ENCODE peak calls at places on chromosome 7, in five cellular contexts. F, Z, Y, T and A are unnamed samples.

GRCh38 chr7:32290015-32290414 is 200.2 kb downstream of the LSM5 start:
- DNase-seq in F (no peak), Y (no peak), Z (no peak), T (peak), A (no peak)

GRCh38 chr7:84895563-84895962 is 291.3 kb downstream of the SEMA3D start:
- DNase-seq in Z (no peak), F (no peak), Y (no peak), T (no peak), A (no peak)

GRCh38 chr7:25075459-25075858 is 49.6 kb downstream of the CYCS start:
- DNase-seq in T (no peak), Z (no peak), Y (no peak), F (no peak), A (no peak)

GRCh38 chr7:32142649-32143048 is 72.4 kb upstream of the PDE1C start:
- DNase-seq in F (peak), T (no peak), Z (no peak), Y (no peak), A (no peak)

GRCh38 chr7:157434701-157435100 is 97.9 kb downstream of the DNAJB6 start:
- DNase-seq in T (no peak), Y (no peak), Z (no peak), F (no peak), A (no peak)

GRCh38 chr7:39480901-39481300 is 85.3 kb upstream of the YAE1 start:
- DNase-seq in T (no peak), Y (no peak), Z (no peak), F (no peak), A (no peak)

GRCh38 chr7:151852486-151853396 is 24.2 kb downstream of the PRKAG2 start:
- DNase-seq in Y (no peak), T (peak), Z (no peak), F (no peak), A (no peak)

GRCh38 chr7:157857578-157858075 is 520.8 kb downstream of the DNAJB6 start:
- DNase-seq in F (no peak), Z (no peak), T (peak), Y (no peak), A (no peak)

GRCh38 chr7:144787127-144787526 is 48.7 kb downstream of the TPK1 start:
- DNase-seq in Y (no peak), T (no peak), Z (no peak), F (peak), A (no peak)

GRCh38 chr7:46459942-46460341 is 538.9 kb upstream of the IGFBP3 start:
- DNase-seq in Z (no peak), T (no peak), F (no peak), Y (no peak), A (no peak)

GRCh38 chr7:116173051-116174028 is 37.0 kb upstream of the TES start:
- DNase-seq in Z (no peak), F (peak), T (no peak), Y (peak), A (peak)

GRCh38 chr7:92758796-92759431 is 77.5 kb downstream of the CDK6 start:
- DNase-seq in Y (peak), T (no peak), F (no peak), Z (no peak), A (no peak)

GRCh38 chr7:99270702-99271101 is 1.9 kb upstream of the MYH16 start:
- DNase-seq in Z (no peak), T (no peak), F (no peak), Y (peak), A (no peak)

GRCh38 chr7:155066417-155066950 is 3.6 kb upstream of the HTR5A start:
- DNase-seq in T (peak), F (peak), Z (no peak), Y (no peak), A (no peak)